ENCODE peak calls at places on chromosomes 7 and 10, in seven cellular contexts. E is activated naive CD8-positive, alpha-beta T cell treated with anti-CD3 and anti-CD28 coated beads, Interleukin-2, amount 50 U/mL, for 24 hours; P is left ventricle myocardium inferior; D is caudate nucleus; L is retina; B is IMR-90; U is body of pancreas. Q is an unnamed sample.

GRCh38 chr7:117982071-117983055 is 109.1 kb upstream of the CTTNBP2 start:
- DNase-seq in L (no peak), U (no peak), B (no peak), E (no peak), D (no peak), P (no peak), Q (peak)

GRCh38 chr7:70698219-70698832 is 433.6 kb upstream of the GALNT17 start:
- DNase-seq in B (peak), P (no peak), U (peak), D (no peak), E (no peak), L (peak), Q (peak)

GRCh38 chr10:55747244-55747643 is 613.8 kb downstream of the ZWINT start:
- DNase-seq in D (no peak), B (no peak), L (no peak), U (no peak), P (no peak), E (no peak), Q (no peak)

GRCh38 chr7:158295966-158296797 is 291.4 kb downstream of the PTPRN2 start:
- DNase-seq in D (no peak), E (no peak), P (no peak), U (no peak), B (no peak), L (no peak), Q (no peak)

GRCh38 chr10:101744267-101744666 is 31.6 kb downstream of the FGF8 start:
- DNase-seq in P (no peak), E (no peak), B (no peak), U (no peak), D (no peak), L (no peak), Q (no peak)

GRCh38 chr7:130930710-130931109 is 196.7 kb upstream of the KLF14 start:
- DNase-seq in L (no peak), B (no peak), E (no peak), P (no peak), D (no peak), U (no peak), Q (no peak)

GRCh38 chr7:54166419-54166818 is 375.8 kb upstream of the VSTM2A start:
- DNase-seq in B (no peak), L (no peak), D (no peak), P (no peak), U (no peak), E (no peak), Q (no peak)

GRCh38 chr10:84118395-84119006 is 20.8 kb upstream of the GHITM start:
- DNase-seq in D (peak), B (no peak), P (no peak), L (no peak), E (no peak), U (no peak), Q (no peak)

GRCh38 chr7:28626629-28627262 is 214.4 kb downstream of the CREB5 start:
- DNase-seq in E (peak), B (peak), L (peak), P (no peak), U (no peak), D (no peak), Q (peak)

GRCh38 chr10:3714526-3714925 is 70.5 kb downstream of the KLF6 start:
- DNase-seq in L (no peak), E (no peak), U (no peak), D (no peak), B (no peak), P (no peak), Q (no peak)

GRCh38 chr7:151383638-151384351 is 26.0 kb downstream of the WDR86 start:
- DNase-seq in E (no peak), U (no peak), L (no peak), D (no peak), P (no peak), B (no peak), Q (no peak)

GRCh38 chr7:46680147-46680546 is 759.1 kb upstream of the IGFBP3 start:
- DNase-seq in B (peak), L (no peak), P (no peak), U (no peak), D (no peak), E (no peak), Q (no peak)

GRCh38 chr10:47257396-47258120 is 42.4 kb upstream of the GDF10 start:
- DNase-seq in L (no peak), P (no peak), D (no peak), U (no peak), B (peak), E (no peak), Q (no peak)

GRCh38 chr10:72336259-72337038 is 18.3 kb downstream of the DNAJB12 start:
- DNase-seq in D (no peak), B (no peak), P (peak), L (peak), E (no peak), U (peak), Q (no peak)

GRCh38 chr10:49484501-49485230 is 54.3 kb downstream of the ERCC6 start:
- DNase-seq in P (no peak), E (no peak), D (no peak), U (no peak), L (no peak), B (peak), Q (no peak)

GRCh38 chr7:55641273-55641691 is 69.0 kb upstream of the VOPP1 start:
- DNase-seq in U (peak), L (peak), D (no peak), B (peak), E (no peak), P (no peak), Q (peak)

GRCh38 chr7:30694218-30694745 is 12.0 kb upstream of the CRHR2 start:
- DNase-seq in E (no peak), L (no peak), P (peak), B (no peak), D (no peak), U (peak), Q (peak)

GRCh38 chr7:158987691-158988090 is 131.3 kb downstream of the DYNC2I1 start:
- DNase-seq in P (no peak), U (no peak), E (no peak), B (no peak), L (no peak), D (no peak), Q (no peak)

GRCh38 chr10:71025535-71025934 is 137.2 kb upstream of the PCBD1 start:
- DNase-seq in D (no peak), U (no peak), L (no peak), P (no peak), E (no peak), B (no peak), Q (peak)

GRCh38 chr10:114362831-114363355 is 41.4 kb downstream of the AFAP1L2 start:
- DNase-seq in P (no peak), B (no peak), L (no peak), D (no peak), E (no peak), U (no peak), Q (no peak)

GRCh38 chr7:108525327-108525984 is 479 bp downstream of the PNPLA8 start:
- DNase-seq in E (no peak), D (no peak), L (no peak), U (peak), B (peak), P (peak), Q (no peak)

GRCh38 chr10:22997102-22997501 is 69.2 kb downstream of the ARMC3 start:
- DNase-seq in E (no peak), D (no peak), U (no peak), B (peak), P (no peak), L (no peak), Q (no peak)

GRCh38 chr10:7529638-7530037 is 118.8 kb upstream of the SFMBT2 start:
- DNase-seq in E (no peak), D (no peak), B (no peak), L (peak), P (no peak), U (no peak), Q (peak)

Q was measured in left kidney.